ENCODE peak calls at places on chromosomes 16 and 17, in seven cellular contexts. Q is nephron progenitor cell; D is neural progenitor cell; A is CD8-positive, alpha-beta T cell; L is CD4-positive, alpha-beta T cell; B is AG09309; C is cardiac muscle cell. E is an unnamed sample.

GRCh38 chr16:67192781-67193260 is 866 bp downstream of the E2F4 start:
- DNase-seq in Q (no peak), D (no peak), A (no peak), L (no peak), B (no peak), C (no peak), E (no peak)

GRCh38 chr16:29943846-29944669 is 17.8 kb upstream of the TMEM219 start:
- DNase-seq in Q (peak), D (peak), A (no peak), L (no peak), B (peak), C (peak), E (no peak)

GRCh38 chr17:82802141-82802540 is 37.7 kb downstream of the ZNF750 start:
- DNase-seq in Q (no peak), D (no peak), A (no peak), L (no peak), B (no peak), C (no peak), E (no peak)

GRCh38 chr17:12765544-12765943 is 23.8 kb upstream of the ARHGAP44 start:
- DNase-seq in Q (no peak), D (no peak), A (no peak), L (no peak), B (peak), C (no peak), E (no peak)

GRCh38 chr17:79627766-79628690 is 17.2 kb upstream of the RBFOX3 start:
- DNase-seq in Q (no peak), D (no peak), A (no peak), L (no peak), B (no peak), C (no peak), E (no peak)

GRCh38 chr17:6456914-6457687 is 12.8 kb downstream of the PIMREG start:
- DNase-seq in Q (no peak), D (no peak), A (no peak), L (no peak), B (no peak), C (no peak), E (no peak)

GRCh38 chr16:56013962-56014552 is 138.9 kb upstream of the CES5A start:
- DNase-seq in Q (peak), D (peak), A (no peak), L (peak), B (no peak), C (peak), E (peak)

GRCh38 chr17:37107406-37108083 is 158.8 kb downstream of the AATF start:
- DNase-seq in Q (no peak), D (no peak), A (no peak), L (no peak), B (no peak), C (no peak), E (no peak)

GRCh38 chr16:87924937-87925670 is 11.2 kb downstream of the CA5A start:
- DNase-seq in Q (no peak), D (no peak), A (no peak), L (no peak), B (no peak), C (no peak), E (no peak)

GRCh38 chr17:78723001-78723796 is 58.9 kb downstream of the CYTH1 start:
- DNase-seq in Q (peak), D (peak), A (no peak), L (no peak), B (no peak), C (peak), E (peak)

GRCh38 chr17:46739982-46740381 is 78.5 kb downstream of the WNT3 start:
- DNase-seq in Q (no peak), D (no peak), A (no peak), L (no peak), B (no peak), C (no peak), E (no peak)

GRCh38 chr17:8838551-8839095 is 28.9 kb downstream of the PIK3R6 start:
- DNase-seq in Q (no peak), D (no peak), A (peak), L (no peak), B (no peak), C (no peak), E (no peak)

GRCh38 chr17:310111-311010 is 42.2 kb downstream of the RPH3AL start:
- DNase-seq in Q (no peak), D (peak), A (no peak), L (no peak), B (no peak), C (no peak), E (no peak)

GRCh38 chr17:67491678-67492019 is 114.6 kb downstream of the PITPNC1 start:
- DNase-seq in Q (no peak), D (no peak), A (peak), L (no peak), B (no peak), C (no peak), E (no peak)

GRCh38 chr17:2393954-2394749 is 6.7 kb downstream of the MNT start:
- DNase-seq in Q (no peak), D (peak), A (no peak), L (no peak), B (no peak), C (no peak), E (no peak)

GRCh38 chr17:81094744-81095607 is 60.0 kb downstream of the BAIAP2 start:
- DNase-seq in Q (peak), D (peak), A (peak), L (peak), B (peak), C (peak), E (peak)
- TF ChIP-seq CTCF in Q (no peak), D (no peak), A (no peak), L (no peak), B (no peak), C (no peak), E (no peak)

GRCh38 chr17:75878174-75878998 is at the start of gene TRIM47:
- DNase-seq in Q (peak), D (peak), A (no peak), L (no peak), B (no peak), C (peak), E (no peak)

GRCh38 chr17:75877752-75878173 is 618 bp downstream of the TRIM47 start:
- DNase-seq in Q (peak), D (peak), A (peak), L (peak), B (no peak), C (peak), E (peak)

GRCh38 chr17:75875940-75876189 is 2.5 kb downstream of the TRIM47 start:
- DNase-seq in Q (no peak), D (no peak), A (no peak), L (no peak), B (no peak), C (no peak), E (no peak)

GRCh38 chr17:75876190-75876937 is 2.0 kb downstream of the TRIM47 start:
- DNase-seq in Q (peak), D (peak), A (peak), L (peak), B (no peak), C (no peak), E (no peak)

DNA sequence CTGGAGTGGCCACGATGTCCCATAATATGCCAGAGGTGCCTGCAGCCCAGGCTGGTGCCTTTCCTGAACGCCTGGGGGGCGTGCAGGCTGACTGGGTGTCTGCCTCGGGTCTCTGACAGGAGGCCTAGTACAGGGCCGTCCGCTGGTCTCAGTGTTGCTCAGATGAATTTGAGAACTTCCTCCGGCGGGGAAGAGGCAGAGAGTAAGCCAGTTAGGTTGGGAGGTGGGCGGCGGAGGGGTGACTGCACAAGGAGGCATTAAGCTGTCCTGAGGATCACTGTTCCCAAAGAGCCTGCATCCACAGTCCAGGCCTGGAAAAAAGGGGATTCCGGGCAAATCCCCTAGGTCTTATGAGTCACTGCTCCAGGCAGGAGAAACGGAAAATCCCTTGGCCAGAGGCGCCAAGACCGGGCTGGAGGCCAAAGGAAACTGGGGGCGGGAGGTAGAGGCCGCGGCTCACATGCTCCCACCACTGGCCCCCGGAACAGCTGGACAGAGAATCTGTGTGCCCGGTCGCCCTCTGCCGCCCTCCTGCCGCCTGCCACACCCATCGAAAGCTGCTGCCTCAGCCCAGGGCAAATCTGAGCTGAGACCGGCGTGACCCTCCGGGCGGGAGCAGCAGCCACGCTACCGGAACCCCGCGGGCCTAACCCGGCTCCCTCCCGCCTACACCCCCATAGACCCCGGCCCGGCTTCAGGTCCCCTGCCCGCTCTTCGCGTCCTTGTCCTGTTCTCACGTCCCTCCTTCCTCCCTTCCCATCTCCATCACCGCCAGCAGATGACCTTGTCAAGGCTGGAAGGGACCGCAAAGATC is 1.2 kb downstream of the TRIM47 start:
- DNase-seq in Q (peak), D (peak), A (no peak), L (no peak), B (peak), C (no peak), E (no peak)
- TF ChIP-seq CTCF in Q (no peak), D (no peak), A (no peak), L (no peak), B (no peak), C (no peak), E (no peak)

GRCh38 chr17:43917348-43918025 is 10.2 kb upstream of the MPP2 start:
- DNase-seq in Q (peak), D (peak), A (peak), L (peak), B (no peak), C (peak), E (no peak)
- TF ChIP-seq CTCF in Q (peak), D (peak), A (peak), L (peak), B (peak), C (peak), E (peak)

GRCh38 chr17:41733348-41734138 is 900 bp downstream of the HAP1 start:
- DNase-seq in Q (peak), D (peak), A (no peak), L (no peak), B (no peak), C (no peak), E (no peak)

GRCh38 chr17:41734139-41734948 is at the start of gene HAP1:
- DNase-seq in Q (peak), D (peak), A (no peak), L (no peak), B (no peak), C (peak), E (peak)

GRCh38 chr17:41728056-41728455 is 6.4 kb downstream of the HAP1 start:
- DNase-seq in Q (no peak), D (no peak), A (no peak), L (no peak), B (no peak), C (no peak), E (no peak)

GRCh38 chr17:41731836-41732235 is 2.6 kb downstream of the HAP1 start:
- DNase-seq in Q (no peak), D (no peak), A (no peak), L (no peak), B (no peak), C (no peak), E (no peak)

DNA sequence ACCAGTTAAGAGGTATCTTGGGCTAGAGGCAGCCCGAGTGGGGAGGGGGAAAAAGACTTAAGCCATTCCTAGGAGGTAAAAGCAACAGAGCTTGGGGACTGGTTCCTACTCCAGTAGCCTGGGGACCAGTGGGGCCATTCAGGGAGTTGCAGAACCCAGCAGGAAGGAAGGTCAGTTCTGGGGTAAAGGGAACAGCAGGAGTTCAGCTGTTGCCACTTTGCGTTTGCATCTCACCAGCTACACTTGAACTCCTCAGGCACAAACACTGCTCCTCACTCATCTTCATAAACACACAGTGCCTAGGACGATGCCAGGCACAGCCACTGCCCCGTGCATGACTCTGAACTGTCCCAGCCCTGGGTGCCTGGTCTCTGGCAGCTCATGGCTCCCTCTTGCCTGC is 4.0 kb downstream of the HAP1 start:
- DNase-seq in Q (no peak), D (no peak), A (no peak), L (no peak), B (no peak), C (no peak), E (no peak)
- TF ChIP-seq CTCF in Q (no peak), D (no peak), A (no peak), L (no peak), B (no peak), C (no peak), E (no peak)

GRCh38 chr17:65018612-65019290 is 37.8 kb downstream of the GNA13 start:
- DNase-seq in Q (no peak), D (peak), A (no peak), L (no peak), B (no peak), C (peak), E (no peak)

GRCh38 chr17:65015855-65016254 is 40.7 kb downstream of the GNA13 start:
- DNase-seq in Q (no peak), D (no peak), A (no peak), L (no peak), B (no peak), C (no peak), E (no peak)

GRCh38 chr17:65020284-65020683 is 36.3 kb downstream of the GNA13 start:
- DNase-seq in Q (no peak), D (no peak), A (no peak), L (no peak), B (peak), C (no peak), E (no peak)

GRCh38 chr17:65013613-65014391 is 42.7 kb downstream of the GNA13 start:
- DNase-seq in Q (no peak), D (no peak), A (no peak), L (no peak), B (peak), C (no peak), E (no peak)

GRCh38 chr17:65017375-65017774 is 39.2 kb downstream of the GNA13 start:
- DNase-seq in Q (no peak), D (peak), A (no peak), L (no peak), B (no peak), C (no peak), E (no peak)
- TF ChIP-seq CTCF in Q (no peak), D (no peak), A (no peak), L (no peak), B (no peak), C (no peak), E (no peak)

DNA sequence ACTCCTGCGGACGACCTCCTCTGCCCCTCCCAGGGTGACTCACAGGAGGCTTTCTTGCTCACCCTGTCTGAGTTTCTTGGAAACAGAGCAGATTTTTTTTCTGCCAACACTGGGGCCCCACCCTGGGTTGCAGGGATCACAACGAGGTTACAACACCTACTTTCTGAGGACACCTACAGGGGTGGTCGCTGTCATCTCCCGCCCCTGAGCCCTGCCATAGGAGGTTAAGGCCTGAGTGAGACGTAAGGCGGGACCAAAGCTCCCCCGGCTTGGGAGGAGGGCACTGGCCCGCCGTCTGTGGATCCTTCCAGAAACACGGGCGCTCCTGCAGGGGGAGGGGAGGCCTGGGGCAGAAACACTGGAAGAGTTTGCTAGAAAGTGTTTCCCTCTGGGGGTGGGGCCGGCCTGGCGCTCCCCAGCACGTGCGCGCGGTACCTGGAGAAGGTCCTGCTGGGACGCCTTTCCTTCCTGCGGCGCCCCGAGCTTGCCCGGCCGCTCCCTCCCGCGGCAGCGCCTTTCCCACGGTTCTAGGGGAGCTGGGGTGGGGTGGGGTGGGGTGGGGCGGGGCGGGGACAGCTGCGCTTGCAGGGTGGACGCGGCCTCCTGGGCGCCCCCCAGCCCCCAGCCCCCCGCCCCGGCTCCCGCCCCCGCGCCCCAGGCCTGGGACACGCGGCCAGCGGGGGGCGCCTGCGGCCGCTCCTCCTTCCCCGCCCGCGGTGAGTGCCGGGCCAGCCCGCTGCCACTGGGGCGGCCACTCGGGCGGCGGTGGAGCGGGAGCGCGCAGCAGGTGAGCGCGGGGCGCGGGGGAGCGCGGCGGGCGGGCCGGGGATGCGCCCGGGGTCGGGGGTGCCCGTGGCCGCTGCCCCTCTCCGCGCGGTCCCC is 20.7 kb upstream of the ADCY7 start:
- DNase-seq in Q (peak), D (peak), A (peak), L (no peak), B (no peak), C (peak), E (no peak)
- TF ChIP-seq CTCF in Q (no peak), D (no peak), A (no peak), L (no peak), B (no peak), C (no peak), E (no peak)

DNA sequence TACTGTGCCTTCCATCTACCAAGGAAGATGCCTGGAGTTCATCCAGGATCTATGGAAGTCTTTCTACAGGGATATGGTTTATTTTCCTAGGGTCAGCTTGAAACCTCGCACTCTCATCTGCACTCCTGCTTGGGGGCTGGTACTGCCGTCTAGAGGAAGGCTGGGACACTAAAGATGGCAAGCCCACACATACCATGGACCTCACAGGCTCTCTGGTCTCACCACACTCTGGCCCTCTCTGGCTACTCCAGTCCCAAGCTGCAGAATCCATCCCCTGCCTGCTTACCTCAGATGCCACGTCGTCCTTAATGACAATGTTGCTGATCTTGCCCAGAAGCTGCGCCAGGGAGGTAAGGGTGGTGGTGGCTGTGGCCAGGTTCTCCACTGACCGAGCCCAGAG is 2.1 kb upstream of the UNC119 start:
- DNase-seq in Q (no peak), D (no peak), A (no peak), L (no peak), B (no peak), C (no peak), E (no peak)
- TF ChIP-seq CTCF in Q (no peak), D (no peak), A (no peak), L (peak), B (no peak), C (no peak), E (no peak)

DNA sequence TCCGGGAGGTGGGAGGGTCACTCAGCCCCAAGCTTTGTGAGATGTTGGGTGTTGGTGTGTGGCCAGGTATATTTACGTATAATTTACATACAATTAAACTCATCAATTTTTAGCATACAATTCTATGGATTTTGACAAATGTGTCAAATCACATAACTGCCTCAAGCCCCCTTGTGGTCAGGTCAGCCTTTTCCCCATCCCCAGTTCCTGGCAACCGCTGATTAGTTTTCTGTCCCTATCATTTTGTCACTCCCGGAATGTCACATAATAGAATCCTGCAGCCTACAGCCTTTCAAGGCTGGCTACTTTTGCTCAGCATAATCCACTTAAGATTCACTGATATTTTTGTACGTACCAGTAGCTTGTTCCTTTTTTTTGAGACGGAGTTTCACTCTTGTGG is 19.4 kb upstream of the RAI1 start:
- DNase-seq in Q (no peak), D (peak), A (no peak), L (no peak), B (no peak), C (peak), E (no peak)
- TF ChIP-seq CTCF in Q (peak), D (peak), A (no peak), L (no peak), B (no peak), C (no peak), E (peak)

DNA sequence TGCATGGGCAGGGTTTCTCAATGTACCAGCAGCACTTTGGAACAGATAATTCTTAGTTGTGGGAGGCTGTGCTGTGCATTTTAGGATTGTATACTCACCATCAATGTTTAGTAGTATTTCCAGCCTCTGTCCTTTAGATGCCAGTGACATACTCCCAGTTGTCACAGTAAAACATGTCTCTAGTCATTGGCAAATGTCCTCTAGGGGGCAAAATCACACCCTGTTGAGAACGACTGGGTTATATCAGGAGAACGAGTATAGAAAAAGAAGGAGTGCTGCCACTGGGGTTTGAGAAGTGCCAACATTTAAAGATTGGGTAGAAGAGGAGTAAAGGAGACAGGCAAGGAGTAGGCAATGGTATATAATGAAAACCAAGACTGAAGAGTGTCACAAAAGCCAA is 37.9 kb upstream of the SMIM36 start:
- DNase-seq in Q (no peak), D (peak), A (no peak), L (no peak), B (no peak), C (peak), E (no peak)
- TF ChIP-seq CTCF in Q (no peak), D (peak), A (no peak), L (no peak), B (peak), C (peak), E (peak)

GRCh38 chr16:31460582-31461002 is 1.3 kb downstream of the ARMC5 start:
- DNase-seq in Q (no peak), D (peak), A (no peak), L (no peak), B (peak), C (no peak), E (no peak)

GRCh38 chr16:31459722-31460581 is 651 bp downstream of the ARMC5 start:
- DNase-seq in Q (peak), D (peak), A (peak), L (peak), B (peak), C (peak), E (peak)

GRCh38 chr16:31458073-31458834 is 1.0 kb upstream of the ARMC5 start:
- DNase-seq in Q (peak), D (peak), A (peak), L (peak), B (no peak), C (peak), E (no peak)

GRCh38 chr16:31456988-31457360 is 2.3 kb upstream of the ARMC5 start:
- DNase-seq in Q (no peak), D (no peak), A (no peak), L (no peak), B (no peak), C (no peak), E (no peak)

GRCh38 chr16:31458835-31459721 is at the start of gene ARMC5:
- DNase-seq in Q (peak), D (peak), A (peak), L (peak), B (peak), C (peak), E (peak)
- TF ChIP-seq CTCF in Q (no peak), D (peak), A (peak), L (peak), B (peak), C (peak), E (peak)